ENCODE peak calls at places on chromosomes 1 and 21, in nine cellular contexts. S, Y, F, H, Q, U, N, B and R are unnamed samples.

GRCh38 chr1:22043175-22043769 is 9.2 kb upstream of the CDC42 start:
- DNase-seq in F (no peak), Y (no peak), Q (no peak), N (no peak), B (no peak), H (no peak), S (no peak), U (no peak), R (no peak)

GRCh38 chr21:45979141-45979631 is 2.4 kb upstream of the COL6A1 start:
- DNase-seq in H (peak), N (peak), Q (no peak), B (no peak), Y (peak), F (no peak), U (peak), S (no peak), R (peak)

GRCh38 chr1:100921110-100921706 is 25.3 kb downstream of the SLC30A7 start:
- DNase-seq in S (peak), F (peak), U (no peak), B (peak), Y (no peak), N (no peak), Q (peak), H (no peak), R (no peak)

GRCh38 chr21:38930065-38930464 is 124.3 kb downstream of the ETS2 start:
- DNase-seq in S (no peak), B (no peak), U (peak), Y (no peak), Q (no peak), F (no peak), N (no peak), H (no peak), R (no peak)

GRCh38 chr1:225744745-225745144 is 32.9 kb upstream of the SRP9 start:
- DNase-seq in N (no peak), B (no peak), Q (no peak), S (no peak), U (no peak), Y (no peak), F (no peak), H (no peak), R (no peak)

GRCh38 chr1:37477946-37478345 is 3.6 kb downstream of the ZC3H12A start:
- DNase-seq in S (peak), Y (no peak), Q (no peak), B (no peak), H (no peak), U (no peak), N (no peak), F (no peak), R (no peak)

GRCh38 chr21:15730484-15731242 is 881 bp downstream of the USP25 start:
- DNase-seq in Q (no peak), S (no peak), N (peak), F (no peak), B (no peak), Y (no peak), H (no peak), U (no peak), R (no peak)

GRCh38 chr1:42214447-42214871 is 49.9 kb upstream of the GUCA2A start:
- DNase-seq in Q (no peak), N (no peak), F (peak), B (no peak), Y (no peak), H (no peak), U (no peak), S (peak), R (no peak)

GRCh38 chr1:110293601-110294104 is 45.5 kb upstream of the RBM15 start:
- DNase-seq in U (no peak), B (no peak), Q (no peak), Y (no peak), F (no peak), H (no peak), N (no peak), S (no peak), R (no peak)

GRCh38 chr1:214332950-214333798 is 52.2 kb downstream of the SMYD2 start:
- DNase-seq in N (peak), U (peak), H (peak), B (peak), Q (peak), S (peak), F (peak), Y (peak), R (no peak)

GRCh38 chr1:5832916-5833895 is 159.0 kb downstream of the NPHP4 start:
- DNase-seq in U (no peak), B (no peak), N (no peak), Q (no peak), Y (no peak), S (no peak), F (no peak), H (no peak), R (no peak)
- H3K4me3 ChIP-seq in U (no peak), B (no peak), N (no peak), Q (no peak), Y (no peak), S (no peak), F (no peak), H (no peak), R (no peak)

DNA sequence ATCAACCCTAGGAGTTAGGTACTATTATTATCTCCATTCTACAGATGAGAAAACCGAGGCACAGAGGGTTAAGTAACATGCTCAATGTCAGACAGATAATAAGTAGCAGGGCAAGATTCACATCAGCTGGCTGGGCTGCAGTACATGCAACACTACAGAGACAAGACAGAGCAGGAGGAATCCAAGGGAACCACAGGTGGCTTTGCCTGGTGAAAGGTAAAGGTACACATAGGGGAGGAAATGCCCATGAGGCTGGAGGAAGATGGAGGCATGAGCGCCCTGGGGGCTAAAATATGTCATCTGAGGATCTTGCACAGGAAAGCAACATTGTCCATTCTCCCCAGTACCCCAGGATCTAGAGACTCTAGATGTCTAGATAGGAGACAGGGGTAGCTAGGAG is 8.4 kb downstream of the ZBTB21 start:
- DNase-seq in U (no peak), Y (no peak), Q (no peak), H (no peak), S (no peak), F (no peak), N (no peak), B (no peak), R (no peak)
- H3K27ac ChIP-seq in U (no peak), Y (no peak), Q (no peak), H (no peak), S (no peak), F (peak), N (no peak), B (peak), R (no peak)

DNA sequence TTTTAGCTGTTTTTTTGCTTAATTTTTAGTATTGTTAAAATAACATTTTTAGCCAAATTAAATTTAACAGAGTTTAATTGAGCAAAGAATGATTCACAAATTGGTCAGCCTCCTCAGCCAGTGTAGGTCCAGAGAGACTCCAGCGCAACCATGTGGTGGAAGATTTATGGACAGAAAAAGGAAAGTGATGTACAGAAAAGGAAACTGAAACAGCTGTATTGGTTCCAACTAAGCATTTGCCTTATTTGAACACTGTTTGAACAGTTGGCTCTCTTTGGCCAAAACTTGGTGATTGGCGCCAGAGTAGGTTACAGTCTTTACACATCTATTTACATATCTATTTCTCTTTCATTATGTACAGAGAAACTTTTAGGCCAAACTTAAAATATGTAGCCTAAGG is 19.4 kb downstream of the RPS6KC1 start:
- DNase-seq in N (no peak), Y (no peak), S (peak), H (no peak), F (peak), U (no peak), Q (no peak), B (peak), R (no peak)
- TF ChIP-seq CTCF in N (no peak), Y (no peak), S (peak), H (no peak), F (peak), U (no peak), Q (peak), B (peak), R (no peak)

DNA sequence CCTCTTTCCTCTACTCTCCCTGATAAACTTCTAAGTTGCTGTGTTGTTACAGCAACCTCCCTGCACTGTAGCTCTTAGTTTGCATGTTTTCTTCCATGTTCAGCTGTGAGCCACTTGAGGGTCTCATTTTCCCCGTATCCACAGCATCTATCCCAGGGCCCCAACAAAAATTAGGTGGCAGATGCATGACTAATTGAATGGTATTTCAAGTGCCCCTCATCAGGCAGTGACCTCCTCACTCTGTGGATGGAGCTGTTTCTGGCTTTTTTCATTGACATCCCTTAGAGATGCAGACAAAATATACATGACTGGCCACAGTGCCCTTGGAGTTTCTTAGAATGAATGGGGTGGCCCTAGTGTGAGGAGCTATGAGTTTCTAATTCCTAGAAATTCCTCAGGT is 3.4 kb downstream of the CASQ2 start:
- DNase-seq in B (no peak), N (no peak), F (no peak), Q (no peak), H (no peak), U (no peak), Y (no peak), S (no peak), R (no peak)
- H3K4me3 ChIP-seq in B (no peak), N (peak), F (no peak), Q (no peak), H (no peak), U (no peak), Y (no peak), S (no peak), R (peak)